ENCODE peak calls at places on chromosomes 7 and 10, in five cellular contexts. J is HepG2, A is H1, N is GM12878, I is NT2/D1. Y is an unnamed sample.

GRCh38 chr7:129489491-129489890 is 12.8 kb upstream of the SMKR1 start:
- DNase-seq in J (peak), A (no peak), N (no peak), I (no peak), Y (no peak)

GRCh38 chr7:140230862-140231778 is 54.3 kb upstream of the KDM7A start:
- DNase-seq in J (peak), A (peak), N (no peak), I (peak), Y (peak)

GRCh38 chr7:105325225-105325904 is 63.4 kb downstream of the SRPK2 start:
- DNase-seq in J (no peak), A (peak), N (no peak), I (no peak), Y (no peak)

GRCh38 chr10:110730345-110731055 is 86.4 kb downstream of the RBM20 start:
- DNase-seq in J (no peak), A (no peak), N (no peak), I (no peak), Y (no peak)

GRCh38 chr7:128324363-128324680 is 19.4 kb downstream of the RBM28 start:
- DNase-seq in J (no peak), A (no peak), N (no peak), I (no peak), Y (no peak)

GRCh38 chr10:5961405-5962100 is 15.8 kb downstream of the IL15RA start:
- DNase-seq in J (no peak), A (no peak), N (no peak), I (no peak), Y (no peak)

GRCh38 chr7:29278362-29279070 is 83.9 kb downstream of the CHN2 start:
- DNase-seq in J (no peak), A (peak), N (no peak), I (no peak), Y (no peak)

GRCh38 chr7:102426268-102427031 is 6.9 kb upstream of the ORAI2 start:
- DNase-seq in J (no peak), A (no peak), N (peak), I (no peak), Y (no peak)

GRCh38 chr7:1354661-1355567 is 104.4 kb downstream of the MICALL2 start:
- DNase-seq in J (no peak), A (no peak), N (no peak), I (no peak), Y (no peak)

GRCh38 chr10:24894309-24894708 is 58.1 kb downstream of the PRTFDC1 start:
- DNase-seq in J (no peak), A (no peak), N (no peak), I (no peak), Y (no peak)

GRCh38 chr7:142482899-142483658 is 225.2 kb upstream of the PRSS58 start:
- DNase-seq in J (peak), A (peak), N (no peak), I (peak), Y (peak)

GRCh38 chr10:121138112-121138860 is 287.1 kb downstream of the WDR11 start:
- DNase-seq in J (no peak), A (no peak), N (no peak), I (no peak), Y (no peak)

GRCh38 chr10:75049316-75050285 is 61.9 kb upstream of the SAMD8 start:
- DNase-seq in J (no peak), A (no peak), N (no peak), I (no peak), Y (no peak)

GRCh38 chr10:34727595-34728033 is 87.5 kb downstream of the PARD3 start:
- DNase-seq in J (peak), A (no peak), N (no peak), I (no peak), Y (no peak)

GRCh38 chr7:106957766-106958165 is 86.7 kb upstream of the PRKAR2B start:
- DNase-seq in J (no peak), A (no peak), N (no peak), I (no peak), Y (no peak)
- TF ChIP-seq SUZ12 in J (no peak), A (no peak), N (no peak), I (no peak), Y (no peak)

GRCh38 chr7:98909487-98909886 is 31.2 kb downstream of the TRRAP start:
- DNase-seq in J (no peak), A (no peak), N (no peak), I (no peak), Y (no peak)
- TF ChIP-seq SUZ12 in J (no peak), A (no peak), N (no peak), I (no peak), Y (no peak)

GRCh38 chr7:119994928-119995327 is 278.0 kb upstream of the KCND2 start:
- DNase-seq in J (no peak), A (no peak), N (no peak), I (no peak), Y (no peak)

GRCh38 chr7:119999743-120000475 is 273.1 kb upstream of the KCND2 start:
- DNase-seq in J (no peak), A (no peak), N (no peak), I (no peak), Y (no peak)

GRCh38 chr7:119996634-119997033 is 276.3 kb upstream of the KCND2 start:
- DNase-seq in J (no peak), A (no peak), N (no peak), I (no peak), Y (no peak)
- TF ChIP-seq SUZ12 in J (no peak), A (no peak), N (no peak), I (no peak), Y (no peak)

GRCh38 chr10:48470893-48471805 is 133.7 kb downstream of the ARHGAP22 start:
- DNase-seq in J (no peak), A (peak), N (no peak), I (no peak), Y (peak)
- TF ChIP-seq SUZ12 in J (no peak), A (no peak), N (no peak), I (no peak), Y (no peak)

GRCh38 chr10:78224602-78225001 is 190.9 kb downstream of the RPS24 start:
- DNase-seq in J (no peak), A (no peak), N (no peak), I (no peak), Y (no peak)
- TF ChIP-seq SUZ12 in J (no peak), A (no peak), N (no peak), I (no peak), Y (no peak)

DNA sequence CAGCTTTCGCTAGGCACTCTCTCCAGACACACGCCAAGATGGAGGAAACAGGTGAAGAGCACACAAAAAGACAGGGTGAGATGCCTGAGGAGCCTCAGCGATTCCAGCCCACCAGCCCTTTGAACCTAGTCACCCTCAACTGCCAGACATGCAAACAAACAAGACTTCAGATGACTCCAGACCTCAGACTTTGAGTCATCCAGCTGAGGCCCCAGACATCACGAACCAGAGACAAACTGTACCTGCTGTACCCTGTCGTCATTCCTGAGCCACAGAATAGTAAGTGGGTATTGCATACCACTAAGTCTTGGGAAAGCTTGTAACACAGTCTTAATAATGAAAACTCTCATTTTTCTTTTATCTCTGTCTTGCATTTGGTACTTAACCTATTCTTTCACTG is 126.6 kb upstream of the LSM8 start:
- DNase-seq in J (no peak), A (no peak), N (no peak), I (no peak), Y (no peak)
- TF ChIP-seq SUZ12 in J (no peak), A (no peak), N (no peak), I (no peak), Y (no peak)